ENCODE peak calls at places on chromosomes 1 and 21, in six cellular contexts. D, U, O, J, V and X are unnamed samples.

GRCh38 chr1:224211262-224211962 is 28.4 kb downstream of the DEGS1 start:
- DNase-seq in D (no peak), V (no peak), U (peak; percentile 87), O (no peak), J (no peak), X (no peak)

GRCh38 chr1:243719476-243719875 is 130.6 kb downstream of the AKT3 start:
- DNase-seq in V (no peak), J (no peak), U (peak; percentile 16), O (no peak), D (no peak), X (no peak)

GRCh38 chr1:197485790-197486189 is 217.7 kb downstream of the CRB1 start:
- DNase-seq in J (no peak), D (no peak), V (no peak), O (no peak), U (no peak), X (no peak)

GRCh38 chr1:47179023-47179987 is 10.5 kb downstream of the PDZK1IP1 start:
- DNase-seq in O (peak; percentile 84), V (peak; percentile 90), D (peak; percentile 89), J (peak; percentile 85), U (peak; percentile 91), X (peak; percentile 90)

GRCh38 chr1:160209656-160210046 is 4.5 kb downstream of the PEA15 start:
- DNase-seq in V (peak; percentile 59), D (no peak), O (no peak), J (peak; percentile 73), U (no peak), X (no peak)

GRCh38 chr1:117821382-117821755 is 108.1 kb downstream of the GDAP2 start:
- DNase-seq in J (no peak), D (no peak), O (no peak), V (no peak), U (peak; percentile 59), X (no peak)

GRCh38 chr1:175278729-175279128 is 86.2 kb upstream of the KIAA0040 start:
- DNase-seq in D (no peak), O (no peak), U (no peak), V (no peak), J (no peak), X (no peak)

GRCh38 chr1:184888505-184888904 is 85.8 kb downstream of the NIBAN1 start:
- DNase-seq in O (no peak), J (no peak), U (peak; percentile 84), V (no peak), D (peak; percentile 13), X (no peak)

GRCh38 chr21:46421191-46421750 is 37.4 kb upstream of the DIP2A start:
- DNase-seq in D (no peak), O (no peak), V (no peak), U (no peak), J (no peak), X (no peak)

GRCh38 chr21:45303111-45303615 is 15.5 kb upstream of the POFUT2 start:
- DNase-seq in U (no peak), V (peak; percentile 50), J (no peak), O (no peak), D (no peak), X (no peak)

GRCh38 chr1:117009132-117009531 is 7.6 kb downstream of the CD101 start:
- DNase-seq in U (no peak), J (no peak), V (no peak), D (no peak), O (no peak), X (no peak)

GRCh38 chr21:42681296-42682206 is 28.1 kb downstream of the PDE9A start:
- DNase-seq in O (no peak), U (no peak), D (no peak), V (no peak), J (no peak), X (no peak)

GRCh38 chr1:68010094-68010493 is 40.3 kb downstream of the DIRAS3 start:
- DNase-seq in D (peak; percentile 8), V (no peak), U (peak; percentile 47), J (no peak), O (no peak), X (no peak)

GRCh38 chr1:113320972-113321680 is 69.2 kb upstream of the MAGI3 start:
- DNase-seq in U (peak; percentile 11), V (no peak), D (no peak), O (no peak), J (no peak), X (no peak)

GRCh38 chr21:29175408-29176147 is 45.1 kb downstream of the MAP3K7CL start:
- DNase-seq in V (no peak), U (peak; percentile 75), J (no peak), O (no peak), D (no peak), X (no peak)

GRCh38 chr1:240134596-240134995 is 42.9 kb downstream of the FMN2 start:
- DNase-seq in V (no peak), U (peak; percentile 24), D (no peak), O (no peak), J (no peak), X (no peak)

GRCh38 chr1:1185101-1185765 is 11.6 kb downstream of the TTLL10 start:
- DNase-seq in O (no peak), D (no peak), U (no peak), J (no peak), V (peak; percentile 29), X (no peak)

DNA sequence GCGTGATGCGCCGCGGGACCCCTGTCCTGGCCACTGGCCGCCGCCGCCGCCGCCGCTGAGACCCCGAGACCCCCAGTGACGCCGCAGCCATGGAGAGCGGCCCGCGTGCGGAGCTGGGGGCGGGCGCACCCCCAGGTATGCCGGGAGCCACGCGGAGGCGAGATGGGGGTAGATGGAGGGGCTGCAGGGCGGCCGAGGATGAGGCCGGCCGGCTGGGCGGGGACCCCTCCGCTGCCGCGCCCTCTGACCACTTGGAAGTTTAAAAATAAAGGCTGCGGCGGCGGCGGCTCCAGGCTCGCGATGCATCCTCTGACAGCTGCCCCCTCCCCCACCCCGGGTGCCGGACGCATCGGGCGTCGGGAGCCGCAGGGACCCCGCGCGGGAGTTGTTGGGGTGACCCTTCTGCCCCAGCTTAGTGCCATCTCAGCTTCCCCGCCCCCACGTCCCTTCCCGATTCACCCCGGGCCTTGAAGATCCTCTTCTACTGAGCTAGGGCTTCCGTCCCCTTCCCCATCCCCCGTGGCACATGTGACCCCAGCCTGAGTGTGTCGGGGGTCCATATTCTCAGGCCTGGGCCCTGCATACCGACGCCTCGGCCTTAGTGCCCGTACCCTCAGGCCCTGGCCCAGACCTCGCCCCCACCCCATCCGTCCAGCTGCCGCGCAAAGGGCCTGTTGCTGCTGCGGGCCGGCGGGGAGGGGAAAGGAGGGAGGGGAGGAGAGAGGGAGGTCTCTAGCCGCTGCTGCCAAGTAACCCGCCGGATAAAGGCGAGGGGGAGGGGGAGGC is 562 bp downstream of the MAP7D1 start:
- DNase-seq in V (peak; percentile 80), O (peak; percentile 64), U (peak; percentile 47), J (peak; percentile 89), D (no peak), X (peak; percentile 34)
- TF ChIP-seq POLR2A in V (no peak), O (no peak), U (peak; percentile 36), J (no peak), D (no peak), X (no peak)

DNA sequence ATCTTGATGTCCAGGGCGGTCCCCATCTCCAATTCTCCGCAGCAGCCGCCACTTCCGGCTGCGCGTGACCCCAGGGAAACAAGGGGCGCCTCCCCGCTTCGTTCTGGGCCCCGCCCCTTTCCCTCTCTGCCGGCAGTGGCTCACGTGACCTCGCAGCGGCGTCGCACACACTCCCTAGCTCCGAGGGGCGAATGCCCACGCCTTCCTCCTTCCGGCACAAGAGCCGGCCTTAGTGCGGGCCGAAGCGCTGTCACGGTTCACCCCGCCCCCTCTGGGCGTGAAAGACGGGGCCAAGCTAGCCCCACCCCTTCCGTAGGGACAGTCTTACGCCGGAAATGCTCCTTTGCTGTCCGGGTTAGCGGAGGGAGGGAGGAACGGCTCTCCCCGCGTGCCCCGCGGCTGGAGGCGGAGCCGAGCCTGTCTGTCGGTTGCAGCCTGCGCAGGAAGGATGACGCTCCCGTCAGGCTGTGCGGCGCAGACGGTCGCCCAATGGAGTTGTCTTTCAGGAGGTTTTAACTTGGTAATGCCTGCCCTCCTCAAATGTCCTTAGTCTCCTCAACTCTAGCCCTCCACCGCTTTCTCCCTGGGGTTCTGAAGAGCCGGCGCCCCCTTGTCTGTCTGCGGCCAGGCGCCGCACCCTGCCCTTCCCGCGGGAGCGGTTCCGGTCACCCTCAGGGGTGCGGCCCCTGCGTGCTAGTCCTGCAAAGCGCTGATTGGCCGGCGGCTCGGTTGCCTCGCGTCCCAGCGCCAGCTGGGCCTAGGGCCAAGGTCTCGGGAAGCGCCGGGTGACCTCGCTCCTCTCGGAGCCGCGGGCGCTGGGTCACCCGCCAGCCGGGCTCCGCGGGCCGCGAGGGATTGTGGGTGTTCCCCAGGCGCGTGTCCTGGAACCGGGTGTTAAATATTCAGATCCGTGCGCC is at the start of gene VPS26C:
- DNase-seq in U (peak; percentile 99), D (peak; percentile 97), O (peak; percentile 88), V (peak; percentile 99), J (peak; percentile 99), X (peak; percentile 95)
- TF ChIP-seq POLR2A in U (peak; percentile 97), D (no peak), O (peak; percentile 94), V (peak; percentile 71), J (peak; percentile 16), X (peak; percentile 81)

GRCh38 chr1:212558665-212559480 is 49.7 kb upstream of the ATF3 start:
- DNase-seq in J (peak; percentile 95), D (peak; percentile 79), V (peak; percentile 95), O (peak; percentile 84), U (peak; percentile 93), X (peak; percentile 93)
- TF ChIP-seq POLR2A in J (no peak), D (no peak), V (peak; percentile 59), O (no peak), U (peak; percentile 63), X (peak; percentile 89)

GRCh38 chr1:45011837-45012638 is at the start of gene UROD:
- DNase-seq in D (peak; percentile 93), U (peak; percentile 96), J (peak; percentile 92), O (peak; percentile 85), V (peak; percentile 93), X (peak; percentile 92)

GRCh38 chr1:45008516-45008915 is 2.6 kb downstream of the HECTD3 start:
- DNase-seq in U (no peak), J (no peak), V (no peak), D (no peak), O (no peak), X (no peak)

GRCh38 chr1:45010855-45011811 is at the start of gene HECTD3:
- DNase-seq in D (peak; percentile 60), O (peak; percentile 77), V (peak; percentile 80), U (peak; percentile 71), J (peak; percentile 88), X (peak; percentile 55)

GRCh38 chr1:45009296-45009865 is 1.7 kb downstream of the HECTD3 start:
- DNase-seq in D (no peak), V (no peak), U (no peak), J (no peak), O (no peak), X (no peak)

DNA sequence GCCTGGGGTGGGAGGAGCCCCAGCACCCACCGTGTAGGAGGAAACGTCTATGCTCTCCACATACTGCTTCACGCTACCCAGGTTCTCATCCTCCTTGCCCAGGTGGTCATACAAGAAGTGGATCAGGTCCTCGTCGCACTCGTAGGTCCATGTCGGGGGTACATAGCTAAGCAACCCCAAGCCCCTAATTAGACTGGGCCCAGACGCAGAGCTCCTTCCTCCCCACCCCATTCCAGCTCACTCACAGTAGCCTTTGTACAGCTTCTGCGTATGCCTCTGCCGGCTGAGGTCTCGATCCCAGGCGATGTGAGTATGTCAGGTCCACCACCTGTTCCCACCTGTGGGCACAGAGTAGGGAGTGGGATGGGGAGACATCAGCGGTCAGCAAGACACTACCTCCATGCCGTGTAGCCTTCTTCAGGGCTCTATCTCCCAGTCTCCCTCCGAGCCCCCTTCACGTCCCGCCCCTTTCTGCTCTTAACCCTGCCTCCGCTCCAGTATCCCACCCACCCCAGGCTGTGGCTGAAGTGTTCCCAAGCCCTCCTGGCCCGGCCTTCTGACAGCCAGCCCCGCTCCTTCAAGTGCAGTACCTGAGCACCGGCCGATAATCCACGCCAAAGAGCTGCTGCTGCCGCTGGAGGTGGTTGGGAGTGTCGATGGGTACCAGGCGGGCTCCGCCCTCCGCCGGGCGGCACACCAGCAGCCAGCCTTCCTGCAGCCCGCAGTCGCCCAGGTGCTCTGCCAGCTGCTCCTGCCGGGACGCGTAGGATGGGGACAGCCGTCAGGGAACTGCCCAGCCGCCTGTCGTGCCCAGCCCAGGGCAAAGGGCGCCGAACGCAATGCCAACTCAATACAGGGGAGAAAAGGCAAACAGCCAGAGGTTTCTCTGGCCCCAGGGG is 919 bp downstream of the HECTD3 start:
- DNase-seq in V (no peak), J (no peak), O (no peak), U (no peak), D (no peak), X (no peak)
- TF ChIP-seq POLR2A in V (no peak), J (no peak), O (no peak), U (no peak), D (no peak), X (no peak)